ENCODE peak calls at places on chromosomes 13 and 19, in six cellular contexts. C is K562, T is GM12878, S is GM12891, A is HepG2, X is H1. R is an unnamed sample.

GRCh38 chr13:40390290-40391008 is 276.0 kb downstream of the FOXO1 start:
- DNase-seq in T (no peak), C (no peak), X (no peak), S (no peak), A (no peak), R (no peak)

GRCh38 chr13:62320731-62321130 is 905.1 kb upstream of the PCDH20 start:
- DNase-seq in T (no peak), A (no peak), X (no peak), S (no peak), C (no peak), R (no peak)

GRCh38 chr13:112194167-112194530 is 127.2 kb downstream of the SOX1 start:
- DNase-seq in S (no peak), T (no peak), C (no peak), A (no peak), X (no peak), R (no peak)

GRCh38 chr13:98530236-98530635 is 46.7 kb downstream of the STK24 start:
- DNase-seq in S (no peak), T (no peak), C (no peak), X (no peak), A (no peak), R (no peak)

GRCh38 chr19:16025108-16026101 is 50.9 kb upstream of the TPM4 start:
- DNase-seq in X (no peak), C (peak; percentile 53), S (no peak), A (peak; percentile 61), T (no peak), R (no peak)

GRCh38 chr13:24613755-24614154 is 66.5 kb upstream of the ATP12A start:
- DNase-seq in X (no peak), S (no peak), T (no peak), C (no peak), A (no peak), R (no peak)

GRCh38 chr13:42561752-42562467 is 12.0 kb upstream of the TNFSF11 start:
- DNase-seq in X (no peak), C (no peak), A (no peak), S (no peak), T (no peak), R (no peak)

GRCh38 chr19:6723108-6723618 is 2.7 kb upstream of the C3 start:
- DNase-seq in X (no peak), A (peak; percentile 93), T (no peak), S (no peak), C (no peak), R (no peak)

GRCh38 chr19:7230826-7231225 is 63.4 kb downstream of the INSR start:
- DNase-seq in C (no peak), A (no peak), S (no peak), T (no peak), X (no peak), R (no peak)

GRCh38 chr19:49968279-49968922 is 7.4 kb upstream of the SIGLEC11 start:
- DNase-seq in X (no peak), A (no peak), T (no peak), S (no peak), C (no peak), R (no peak)

GRCh38 chr19:2408247-2408646 is 19.1 kb downstream of the TIMM13 start:
- DNase-seq in X (no peak), T (no peak), C (no peak), S (no peak), A (no peak), R (no peak)

GRCh38 chr13:40626566-40626965 is 39.9 kb downstream of the FOXO1 start:
- DNase-seq in C (no peak), X (no peak), S (no peak), T (no peak), A (no peak), R (no peak)

GRCh38 chr19:49823472-49823871 is 5.4 kb downstream of the MED25 start:
- DNase-seq in X (no peak), A (no peak), T (no peak), S (no peak), C (no peak), R (no peak)

GRCh38 chr13:104608280-104608679 is 1542.1 kb upstream of the SLC10A2 start:
- DNase-seq in X (no peak), A (no peak), C (no peak), T (no peak), S (no peak), R (no peak)

GRCh38 chr19:38737297-38737865 is 6.9 kb downstream of the CAPN12 start:
- DNase-seq in T (no peak), X (no peak), C (no peak), S (no peak), A (no peak), R (no peak)

GRCh38 chr19:36401475-36401874 is 17.0 kb downstream of the ZFP82 start:
- DNase-seq in S (peak; percentile 39), A (no peak), C (no peak), X (no peak), T (no peak), R (no peak)

GRCh38 chr19:7657047-7657779 is 11.6 kb upstream of the RETN start:
- DNase-seq in T (no peak), A (no peak), C (no peak), S (no peak), X (no peak), R (no peak)

GRCh38 chr19:30168760-30169159 is 203.4 kb upstream of the ZNF536 start:
- DNase-seq in C (no peak), S (no peak), T (no peak), A (no peak), X (no peak), R (no peak)

GRCh38 chr13:37289212-37289935 is 183.9 kb upstream of the CSNK1A1L start:
- DNase-seq in A (no peak), C (no peak), S (no peak), X (no peak), T (no peak), R (no peak)

GRCh38 chr19:2142173-2142829 is 9.1 kb downstream of the AP3D1 start:
- DNase-seq in A (no peak), X (no peak), T (no peak), S (no peak), C (no peak), R (no peak)

GRCh38 chr13:40315416-40316064 is 350.9 kb downstream of the FOXO1 start:
- DNase-seq in C (no peak), A (no peak), X (no peak), T (no peak), S (no peak), R (no peak)

GRCh38 chr19:23075031-23075733 is 41.6 kb upstream of the ZNF730 start:
- DNase-seq in X (peak; percentile 92), T (no peak), C (peak; percentile 20), S (peak; percentile 55), A (no peak), R (peak; percentile 36)

GRCh38 chr19:5108123-5108613 is 139.3 kb downstream of the KDM4B start:
- DNase-seq in C (no peak), S (no peak), A (no peak), X (no peak), T (no peak), R (no peak)

GRCh38 chr13:23354520-23354919 is 79.0 kb downstream of the SACS start:
- DNase-seq in X (no peak), C (no peak), T (no peak), S (no peak), A (no peak), R (no peak)

GRCh38 chr13:31987535-31988170 is 43.9 kb upstream of the FRY start:
- DNase-seq in T (no peak), C (no peak), S (no peak), X (no peak), A (no peak), R (no peak)

GRCh38 chr13:31980842-31981241 is 50.7 kb upstream of the FRY start:
- DNase-seq in T (no peak), C (no peak), X (no peak), S (no peak), A (no peak), R (no peak)

GRCh38 chr13:31987071-31987470 is 44.5 kb upstream of the FRY start:
- DNase-seq in T (no peak), C (no peak), X (no peak), A (no peak), S (no peak), R (no peak)

GRCh38 chr13:31982540-31982939 is 49.0 kb upstream of the FRY start:
- DNase-seq in S (no peak), A (peak; percentile 67), C (no peak), X (no peak), T (no peak), R (no peak)

DNA sequence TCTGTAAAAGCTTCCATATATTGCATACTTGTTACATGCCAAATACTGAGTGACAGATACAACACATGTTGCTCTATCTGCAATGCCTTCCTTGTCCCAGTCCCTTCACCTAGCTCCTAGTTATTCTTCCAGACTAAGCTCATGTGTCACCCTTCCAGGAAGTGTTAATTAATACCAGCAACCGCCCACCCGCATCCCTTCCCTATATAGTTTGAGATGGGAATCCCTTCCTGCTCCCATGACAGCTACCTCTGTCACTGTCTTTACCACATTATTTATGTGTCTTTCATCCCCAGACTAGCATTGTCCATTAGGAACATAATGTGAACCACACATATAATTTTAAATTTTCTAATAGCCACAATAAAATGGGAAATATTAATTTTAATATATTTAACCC is 49.5 kb upstream of the FRY start:
- DNase-seq in T (no peak), X (no peak), A (no peak), C (no peak), S (no peak), R (no peak)
- TF ChIP-seq POLR2A in T (no peak), X (no peak), A (no peak), C (no peak), S (no peak), R (no peak)

GRCh38 chr13:89066868-89067466 is 1395.8 kb downstream of the SLITRK5 start:
- DNase-seq in X (no peak), T (no peak), C (no peak), S (no peak), A (peak; percentile 44), R (no peak)
- TF ChIP-seq TAF1 in X (no peak), T (no peak), C (no peak), S (no peak), A (no peak), R (no peak)

GRCh38 chr19:46410205-46411087 is 2.9 kb downstream of the CCDC8 start:
- DNase-seq in C (no peak), T (no peak), S (no peak), A (no peak), X (no peak), R (no peak)

GRCh38 chr19:46411088-46412033 is 2.0 kb downstream of the CCDC8 start:
- DNase-seq in C (no peak), S (no peak), X (no peak), A (no peak), T (no peak), R (no peak)

GRCh38 chr19:46413262-46414031 is at the start of gene CCDC8:
- DNase-seq in A (no peak), S (no peak), T (no peak), X (peak; percentile 86), C (peak; percentile 94), R (no peak)

GRCh38 chr19:46412034-46412982 is 1.1 kb downstream of the CCDC8 start:
- DNase-seq in S (no peak), T (no peak), C (peak; percentile 37), A (no peak), X (no peak), R (no peak)

DNA sequence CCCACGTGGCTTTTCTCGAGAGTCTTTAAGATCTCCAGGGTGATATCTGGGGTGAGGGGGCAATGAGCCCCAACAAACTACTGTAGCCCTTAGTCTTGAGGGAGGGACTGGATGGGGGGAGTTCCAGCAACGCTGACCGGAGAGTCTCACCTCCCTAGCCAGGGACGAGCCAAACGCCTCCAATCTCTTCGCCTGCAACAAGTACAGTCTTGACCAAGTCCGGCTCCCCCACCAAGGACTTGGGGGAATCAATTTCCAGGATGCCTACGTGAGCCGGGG is 442 bp downstream of the CCDC8 start:
- DNase-seq in A (no peak), S (no peak), T (no peak), C (peak; percentile 40), X (no peak), R (no peak)
- TF ChIP-seq POLR2AphosphoS5 in A (no peak), S (no peak), T (no peak), C (no peak), X (no peak), R (no peak)

GRCh38 chr13:31769581-31769980 is 30.3 kb downstream of the RXFP2 start:
- DNase-seq in S (no peak), A (no peak), T (no peak), X (no peak), C (no peak), R (no peak)
- TF ChIP-seq POLR2A in S (no peak), A (no peak), T (no peak), X (no peak), C (no peak), R (no peak)